ENCODE peak calls at places on chromosomes 1 and 21, in four cellular contexts. Q is CD4-positive, alpha-beta T cell; B is stimulated activated CD8-positive, alpha-beta memory T cell treated with anti-CD3 and anti-CD28 coated beads, Interleukin-4, amount 100 ng/mL, for 1 hour; V is NCI-H446. H is an unnamed sample.

GRCh38 chr21:45974073-45975016 is 7.2 kb upstream of the COL6A1 start:
- DNase-seq in Q (no peak), B (no peak), V (no peak), H (no peak)

GRCh38 chr1:189149547-189150375 is 1327.9 kb downstream of the BRINP3 start:
- DNase-seq in Q (no peak), B (no peak), V (no peak), H (no peak)

GRCh38 chr21:43331111-43331961 is 95.6 kb downstream of the SIK1 start:
- DNase-seq in Q (no peak), B (no peak), V (no peak), H (no peak)

GRCh38 chr1:111563619-111564018 is 56.0 kb upstream of the RAP1A start:
- DNase-seq in Q (no peak), B (no peak), V (no peak), H (no peak)

GRCh38 chr1:5273280-5274003 is 619.0 kb downstream of the AJAP1 start:
- DNase-seq in Q (no peak), B (no peak), V (no peak), H (no peak)

GRCh38 chr1:204973449-204973848 is 69.6 kb upstream of the CNTN2 start:
- DNase-seq in Q (no peak), B (no peak), V (no peak), H (no peak)

GRCh38 chr1:214989341-214989740 is 93.2 kb upstream of the KCNK2 start:
- DNase-seq in Q (no peak), B (no peak), V (no peak), H (no peak)

GRCh38 chr1:64842244-64842643 is 97.4 kb downstream of the RAVER2 start:
- DNase-seq in Q (no peak), B (no peak), V (no peak), H (no peak)

GRCh38 chr1:233081686-233082085 is 131.3 kb downstream of the NTPCR start:
- DNase-seq in Q (no peak), B (no peak), V (no peak), H (no peak)

GRCh38 chr1:186152945-186153309 is 222.1 kb downstream of the TPR start:
- DNase-seq in Q (no peak), B (no peak), V (no peak), H (no peak)

GRCh38 chr1:37807220-37807554 is 403 bp upstream of the C1orf122 start:
- DNase-seq in Q (no peak), B (no peak), V (no peak), H (no peak)

GRCh38 chr1:235011064-235011598 is 117.5 kb downstream of the TOMM20 start:
- DNase-seq in Q (no peak), B (no peak), V (no peak), H (no peak)

GRCh38 chr1:222897527-222898190 is 82.8 kb downstream of the DISP1 start:
- DNase-seq in Q (no peak), B (no peak), V (no peak), H (no peak)

GRCh38 chr1:19377812-19378718 is 65.9 kb downstream of the SLC66A1 start:
- DNase-seq in Q (no peak), B (no peak), V (no peak), H (no peak)

GRCh38 chr21:41879190-41879998 is at the start of gene PRDM15:
- DNase-seq in Q (peak), B (peak), V (peak), H (peak)

GRCh38 chr1:53562256-53562982 is 103.2 kb downstream of the DMRTB1 start:
- DNase-seq in Q (no peak), B (no peak), V (no peak), H (no peak)

GRCh38 chr1:17878837-17879236 is 123.7 kb downstream of the ACTL8 start:
- DNase-seq in Q (no peak), B (no peak), V (no peak), H (no peak)

GRCh38 chr1:26724118-26724517 is 28.3 kb downstream of the ARID1A start:
- DNase-seq in Q (no peak), B (no peak), V (no peak), H (no peak)

GRCh38 chr1:10429868-10430215 is 391 bp upstream of the CENPS start:
- DNase-seq in Q (no peak), B (no peak), V (no peak), H (no peak)

GRCh38 chr1:51000160-51000559 is 30.1 kb downstream of the CDKN2C start:
- DNase-seq in Q (no peak), B (no peak), V (no peak), H (no peak)